ENCODE peak calls at places on chromosomes 1 and 21, in seven cellular contexts. K, G, N, J, P, F and R are unnamed samples.

GRCh38 chr1:202069670-202070069 is 53.0 kb upstream of the GPR37L1 start:
- DNase-seq in K (no peak), G (no peak), N (no peak), J (no peak), P (no peak), F (no peak), R (no peak)

GRCh38 chr1:67333603-67334002 is 25.9 kb downstream of the IL12RB2 start:
- DNase-seq in K (no peak), G (no peak), N (no peak), J (no peak), P (no peak), F (no peak), R (no peak)

GRCh38 chr1:117537291-117537920 is 68.4 kb upstream of the TENT5C start:
- DNase-seq in K (no peak), G (peak; percentile 25), N (no peak), J (no peak), P (no peak), F (no peak), R (no peak)

GRCh38 chr21:46155514-46156377 is at the start of gene FTCD:
- DNase-seq in K (peak; percentile 34), G (no peak), N (no peak), J (no peak), P (no peak), F (no peak), R (no peak)

GRCh38 chr1:196049407-196049806 is 558.8 kb downstream of the KCNT2 start:
- DNase-seq in K (no peak), G (no peak), N (no peak), J (no peak), P (no peak), F (no peak), R (no peak)

GRCh38 chr1:202966006-202966904 is 802 bp downstream of the CYB5R1 start:
- DNase-seq in K (no peak), G (no peak), N (no peak), J (no peak), P (peak; percentile 83), F (no peak), R (no peak)

GRCh38 chr1:208565761-208566440 is 321.7 kb upstream of the PLXNA2 start:
- DNase-seq in K (no peak), G (no peak), N (no peak), J (no peak), P (no peak), F (no peak), R (no peak)

GRCh38 chr21:43300496-43301423 is 126.2 kb downstream of the SIK1 start:
- DNase-seq in K (peak; percentile 76), G (no peak), N (no peak), J (no peak), P (no peak), F (no peak), R (no peak)

GRCh38 chr1:174692313-174692712 is 244.5 kb downstream of the GPR52 start:
- DNase-seq in K (no peak), G (no peak), N (peak; percentile 34), J (peak; percentile 7), P (no peak), F (no peak), R (no peak)

GRCh38 chr1:6351480-6352137 is 42.0 kb downstream of the ACOT7 start:
- DNase-seq in K (peak; percentile 86), G (no peak), N (no peak), J (no peak), P (no peak), F (no peak), R (no peak)

GRCh38 chr1:152162826-152163463 is 3.9 kb upstream of the RPTN start:
- DNase-seq in K (no peak), G (no peak), N (peak; percentile 97), J (no peak), P (no peak), F (no peak), R (no peak)

GRCh38 chr1:156760092-156760795 is 7.1 kb upstream of the PRCC start:
- DNase-seq in K (no peak), G (no peak), N (no peak), J (no peak), P (no peak), F (no peak), R (no peak)

GRCh38 chr1:64363116-64363515 is 106.8 kb upstream of the CACHD1 start:
- DNase-seq in K (no peak), G (no peak), N (no peak), J (no peak), P (no peak), F (no peak), R (no peak)

GRCh38 chr1:1117469-1117831 is 1.6 kb upstream of the C1orf159 start:
- DNase-seq in K (no peak), G (no peak), N (no peak), J (peak; percentile 47), P (no peak), F (no peak), R (no peak)

GRCh38 chr1:103517380-103518047 is 8.0 kb upstream of the RNPC3 start:
- DNase-seq in K (no peak), G (no peak), N (peak; percentile 3), J (no peak), P (no peak), F (no peak), R (no peak)

GRCh38 chr1:2535981-2536380 is 5.9 kb upstream of the HES5 start:
- DNase-seq in K (no peak), G (no peak), N (no peak), J (no peak), P (no peak), F (no peak), R (no peak)

GRCh38 chr1:22117851-22118250 is 25.0 kb downstream of the WNT4 start:
- DNase-seq in K (no peak), G (no peak), N (no peak), J (no peak), P (no peak), F (no peak), R (no peak)

GRCh38 chr1:77421504-77422233 is 139.8 kb downstream of the AK5 start:
- DNase-seq in K (no peak), G (no peak), N (no peak), J (no peak), P (no peak), F (no peak), R (no peak)

GRCh38 chr1:165069829-165070228 is 286.7 kb downstream of the LMX1A start:
- DNase-seq in K (no peak), G (no peak), N (no peak), J (no peak), P (no peak), F (no peak), R (no peak)

GRCh38 chr1:45843474-45843905 is 40.1 kb downstream of the MAST2 start:
- DNase-seq in K (no peak), G (no peak), N (peak; percentile 52), J (peak; percentile 50), P (no peak), F (no peak), R (peak; percentile 16)

GRCh38 chr1:6245869-6246496 is 2.0 kb downstream of the HES3 start:
- DNase-seq in K (peak; percentile 57), G (no peak), N (no peak), J (no peak), P (no peak), F (no peak), R (no peak)

GRCh38 chr1:38013027-38013588 is 574 bp downstream of the UTP11 start:
- DNase-seq in K (no peak), G (no peak), N (peak; percentile 83), J (peak; percentile 69), P (no peak), F (no peak), R (peak; percentile 66)

GRCh38 chr1:215018555-215018954 is 64.0 kb upstream of the KCNK2 start:
- DNase-seq in K (no peak), G (no peak), N (peak; percentile 65), J (no peak), P (no peak), F (no peak), R (no peak)

GRCh38 chr1:39969048-39969447 is 14.1 kb downstream of the MFSD2A start:
- DNase-seq in K (no peak), G (no peak), N (no peak), J (no peak), P (no peak), F (no peak), R (no peak)

GRCh38 chr1:198641506-198641905 is 2.7 kb downstream of the PTPRC start:
- DNase-seq in K (no peak), G (no peak), N (no peak), J (peak; percentile 57), P (no peak), F (no peak), R (peak; percentile 54)

GRCh38 chr1:177948336-177948972 is 21.4 kb downstream of the SEC16B start:
- DNase-seq in K (peak; percentile 58), G (peak; percentile 64), N (peak; percentile 69), J (peak; percentile 67), P (no peak), F (no peak), R (no peak)

GRCh38 chr1:233777571-233777970 is 126.9 kb upstream of the SLC35F3 start:
- DNase-seq in K (no peak), G (no peak), N (no peak), J (no peak), P (no peak), F (no peak), R (no peak)

GRCh38 chr1:224707849-224708725 is 92.0 kb downstream of the CNIH3 start:
- DNase-seq in K (no peak), G (no peak), N (peak; percentile 70), J (peak; percentile 43), P (no peak), F (no peak), R (no peak)

GRCh38 chr1:196207624-196208204 is 400.5 kb downstream of the KCNT2 start:
- DNase-seq in K (no peak), G (no peak), N (no peak), J (no peak), P (no peak), F (no peak), R (no peak)